ENCODE peak calls at places on chromosomes 11 and 22, in seven cellular contexts. M is HCT116, H is HepG2, U is ovary, A is adrenal gland, V is heart left ventricle, O is IMR-90. N is an unnamed sample. For H3K36me3, the result is how much of the 10 kb centered on the place peaks cover.

GRCh38 chr11:69089258-69089657 is 40.5 kb downstream of the TPCN2 start:
- DNase-seq in M (no peak), H (no peak), U (peak), A (peak), V (peak), O (peak), N (no peak)

GRCh38 chr22:33335611-33336279 is 277.6 kb upstream of the SYN3 start:
- DNase-seq in M (no peak), H (peak), U (no peak), A (no peak), V (no peak), O (no peak), N (no peak)

GRCh38 chr11:910589-911030 is at the start of gene CHID1:
- DNase-seq in M (peak), H (peak), U (peak), A (peak), V (peak), O (peak), N (peak)

GRCh38 chr11:28529046-28529445 is 420.9 kb downstream of the METTL15 start:
- DNase-seq in M (no peak), H (no peak), U (no peak), A (no peak), V (no peak), O (peak), N (no peak)

GRCh38 chr22:28231423-28231822 is 312.4 kb upstream of the PITPNB start:
- DNase-seq in M (no peak), H (peak), U (no peak), A (no peak), V (no peak), O (peak), N (no peak)

GRCh38 chr22:47826016-47826415 is 1063.6 kb downstream of the TBC1D22A start:
- DNase-seq in M (no peak), H (no peak), U (no peak), A (no peak), V (no peak), O (no peak), N (no peak)

GRCh38 chr11:93614111-93614784 is 47.2 kb upstream of the CEP295 start:
- DNase-seq in M (peak), H (peak), U (no peak), A (no peak), V (no peak), O (no peak), N (no peak)

GRCh38 chr22:27220349-27220748 is 563.0 kb downstream of the MIAT start:
- DNase-seq in M (no peak), H (no peak), U (no peak), A (no peak), V (no peak), O (peak), N (no peak)

GRCh38 chr11:44817207-44817944 is 90.6 kb downstream of the TSPAN18 start:
- DNase-seq in M (no peak), H (no peak), U (no peak), A (no peak), V (no peak), O (peak), N (no peak)

GRCh38 chr11:46381046-46381835 is at the start of gene MDK:
- DNase-seq in M (no peak), H (peak), U (peak), A (no peak), V (peak), O (no peak), N (no peak)

GRCh38 chr11:129895126-129896041 is at the start of gene NFRKB:
- DNase-seq in M (peak), H (peak), U (peak), A (peak), V (peak), O (peak), N (peak)
- TF ChIP-seq CTCF in M (no peak), H (peak), U (no peak), A (no peak), V (no peak), O (no peak), N (no peak)

GRCh38 chr11:33157103-33158027 is 3.9 kb downstream of the CSTF3 start:
- DNase-seq in M (no peak), H (no peak), U (no peak), A (no peak), V (no peak), O (no peak), N (no peak)

GRCh38 chr11:33147559-33147958 is 13.7 kb downstream of the CSTF3 start:
- DNase-seq in M (no peak), H (no peak), U (no peak), A (no peak), V (no peak), O (peak), N (no peak)

GRCh38 chr11:33151411-33151810 is 9.9 kb downstream of the CSTF3 start:
- DNase-seq in M (no peak), H (no peak), U (no peak), A (no peak), V (no peak), O (peak), N (no peak)
- H3K36me3 ChIP-seq in M (under half), H (under half), U (under half), A (under half), V (under half), O (under half), N (under half)

DNA sequence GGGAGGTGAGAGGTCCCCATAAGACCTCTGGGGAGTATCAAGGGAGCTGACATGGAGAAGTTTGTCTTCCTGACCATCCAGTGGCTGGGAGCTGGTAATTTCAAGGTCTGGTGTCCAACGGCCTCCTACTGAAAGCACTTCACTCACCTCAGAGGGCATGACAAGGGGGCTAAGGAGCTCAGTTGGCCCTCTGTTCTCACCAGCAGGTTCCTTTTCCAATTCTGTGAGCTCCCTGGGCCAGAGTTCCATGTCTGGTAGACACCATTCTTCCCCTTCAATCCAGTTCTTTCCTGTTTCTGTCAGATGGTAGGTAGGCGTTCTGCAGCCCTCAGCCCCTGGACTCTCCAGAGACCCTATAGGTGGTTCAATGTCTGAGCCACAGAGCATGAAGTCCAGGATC is 3.1 kb downstream of the SELENOH start:
- DNase-seq in M (no peak), H (no peak), U (no peak), A (no peak), V (no peak), O (no peak), N (no peak)
- TF ChIP-seq POLR2A in M (no peak), H (no peak), U (no peak), A (no peak), V (no peak), O (no peak), N (no peak)

DNA sequence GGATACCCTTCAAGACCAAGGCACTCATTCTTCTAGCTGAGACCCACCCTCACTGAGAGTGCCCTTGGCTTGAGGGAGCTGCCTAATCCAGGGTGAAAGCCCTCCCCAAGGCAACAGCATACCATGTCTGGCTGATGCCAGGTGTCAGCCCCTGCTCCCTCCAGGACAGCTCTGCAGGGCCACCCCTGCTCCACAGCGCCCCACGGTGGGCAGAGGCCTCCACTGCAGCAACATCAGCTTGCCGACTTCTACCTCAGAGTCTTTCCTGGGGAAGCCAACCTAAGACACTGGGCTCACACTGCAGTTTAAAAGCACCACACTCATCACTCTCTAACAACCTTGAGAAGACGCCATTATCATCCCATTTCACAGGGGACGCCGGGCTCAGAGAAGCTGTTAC is 29.0 kb downstream of the TTLL1 start:
- DNase-seq in M (no peak), H (peak), U (peak), A (no peak), V (no peak), O (no peak), N (peak)
- TF ChIP-seq CTCF in M (peak), H (peak), U (no peak), A (peak), V (peak), O (peak), N (peak)

GRCh38 chr11:73382183-73382582 is 6.0 kb downstream of the RELT start:
- DNase-seq in M (no peak), H (no peak), U (no peak), A (no peak), V (no peak), O (no peak), N (no peak)
- H3K36me3 ChIP-seq in M (under half), H (under half), U (under half), A (under half), V (under half), O (under half), N (under half)

DNA sequence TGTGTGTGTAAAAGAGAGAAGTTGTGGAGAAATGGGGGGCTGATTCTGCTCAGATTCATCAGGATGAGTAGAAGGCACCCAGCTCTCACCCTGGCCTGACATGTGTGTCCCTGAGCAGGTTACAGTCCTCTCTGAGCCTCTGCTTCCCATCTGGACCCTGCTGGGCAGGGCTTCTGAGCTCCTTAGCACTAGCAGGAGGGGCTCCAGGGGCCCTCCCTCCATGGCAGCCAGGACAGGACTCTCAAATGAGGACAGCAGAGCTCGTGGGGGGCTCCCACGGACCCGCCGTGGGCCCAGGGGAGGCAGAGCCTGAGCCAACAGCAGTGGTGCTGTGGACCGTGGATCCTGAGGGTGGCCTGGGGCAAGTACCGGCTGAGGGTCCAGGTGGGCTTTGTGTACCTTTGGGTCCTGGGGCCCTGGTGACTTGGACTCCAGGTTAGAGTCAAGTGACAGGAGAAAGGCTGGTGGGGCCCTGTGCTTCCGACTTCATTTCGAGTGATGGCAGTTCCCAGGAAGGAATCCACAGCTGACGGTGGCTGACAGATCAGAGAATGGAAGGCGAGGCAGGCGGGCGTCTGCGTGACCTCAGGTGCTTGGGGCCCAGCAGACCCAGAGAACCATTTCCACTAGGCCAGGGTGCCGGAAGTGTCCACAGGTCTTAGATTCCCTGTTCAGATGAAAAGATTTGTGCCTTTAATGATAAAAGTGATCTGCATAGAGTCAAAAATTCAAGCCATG is 21.9 kb downstream of the NEAT1 start:
- DNase-seq in M (no peak), H (no peak), U (peak), A (peak), V (no peak), O (peak), N (no peak)
- TF ChIP-seq POLR2A in M (no peak), H (no peak), U (no peak), A (no peak), V (no peak), O (peak), N (no peak)